ENCODE peak calls at places on chromosomes 1 and 21, in nine cellular contexts. K, S, X, Y, F, T, Z, A and R are unnamed samples. For H3K36me3, the result is how much of the 10 kb centered on the place peaks cover.

GRCh38 chr1:31723828-31724359 is 20.1 kb upstream of the COL16A1 start:
- DNase-seq in Y (no peak), S (peak), K (peak), F (peak), A (peak), T (peak), X (peak), Z (peak), R (no peak)

GRCh38 chr1:9730096-9730901 is 78.8 kb downstream of the PIK3CD start:
- DNase-seq in S (no peak), A (no peak), F (no peak), Y (no peak), Z (no peak), K (no peak), T (no peak), X (peak), R (peak)

GRCh38 chr1:160376525-160377131 is 9.8 kb downstream of the NHLH1 start:
- DNase-seq in T (peak), X (no peak), Z (peak), Y (no peak), S (peak), F (peak), A (peak), K (peak), R (no peak)

GRCh38 chr1:87159378-87159915 is 169.2 kb upstream of the LMO4 start:
- DNase-seq in F (no peak), X (no peak), Z (no peak), S (no peak), K (no peak), A (no peak), T (no peak), Y (no peak), R (no peak)

GRCh38 chr1:17829579-17829978 is 74.4 kb downstream of the ACTL8 start:
- DNase-seq in F (no peak), Z (no peak), K (no peak), S (no peak), Y (no peak), A (no peak), X (peak), T (no peak), R (no peak)

GRCh38 chr1:44717196-44717595 is 13.8 kb downstream of the RNU5D-1 start:
- DNase-seq in S (no peak), F (no peak), K (no peak), X (no peak), A (no peak), Z (no peak), T (no peak), Y (no peak), R (no peak)

GRCh38 chr1:119435061-119435460 is 20.1 kb downstream of the HSD3B2 start:
- DNase-seq in T (no peak), F (no peak), S (no peak), Y (no peak), A (no peak), X (no peak), Z (no peak), K (no peak), R (no peak)

GRCh38 chr1:85490270-85490669 is 25.3 kb upstream of the DDAH1 start:
- DNase-seq in Z (no peak), F (no peak), Y (no peak), K (no peak), S (no peak), T (no peak), A (no peak), X (no peak), R (no peak)

GRCh38 chr21:34313116-34313515 is 50.7 kb upstream of the KCNE2 start:
- DNase-seq in Y (no peak), Z (no peak), T (no peak), K (no peak), S (no peak), X (no peak), F (no peak), A (no peak), R (no peak)

GRCh38 chr1:145912128-145912641 is 2.3 kb upstream of the ITGA10 start:
- DNase-seq in A (no peak), Y (no peak), S (no peak), Z (no peak), K (no peak), T (no peak), F (no peak), X (no peak), R (no peak)

GRCh38 chr1:211698161-211699026 is 23.0 kb upstream of the NEK2 start:
- DNase-seq in A (peak), T (peak), F (peak), S (peak), Y (peak), K (peak), X (peak), Z (peak), R (peak)

GRCh38 chr21:15210235-15210678 is 145.5 kb upstream of the NRIP1 start:
- DNase-seq in Z (no peak), X (peak), F (no peak), Y (peak), S (no peak), A (peak), T (peak), K (peak), R (no peak)

GRCh38 chr21:32463367-32463766 is 50.9 kb downstream of the EVA1C start:
- DNase-seq in S (peak), T (no peak), X (no peak), F (peak), Z (no peak), A (no peak), K (no peak), Y (peak), R (no peak)

GRCh38 chr1:189977184-189977583 is 500.5 kb downstream of the BRINP3 start:
- DNase-seq in Z (no peak), X (no peak), Y (no peak), K (no peak), A (no peak), T (no peak), F (no peak), S (no peak), R (no peak)

GRCh38 chr1:11052839-11053757 is 6.1 kb upstream of the MASP2 start:
- DNase-seq in S (no peak), K (peak), Z (no peak), A (no peak), X (no peak), F (no peak), Y (no peak), T (no peak), R (no peak)

GRCh38 chr1:226510453-226510852 is 38.1 kb upstream of the STUM start:
- DNase-seq in F (no peak), A (no peak), Z (no peak), X (no peak), S (no peak), K (no peak), T (no peak), Y (no peak), R (no peak)

GRCh38 chr1:66355756-66356155 is 178.2 kb upstream of the SGIP1 start:
- DNase-seq in S (no peak), Z (no peak), T (no peak), K (no peak), A (no peak), F (no peak), Y (no peak), X (no peak), R (no peak)

GRCh38 chr1:11903210-11903609 is 23.0 kb downstream of the KIAA2013 start:
- DNase-seq in Z (no peak), K (no peak), T (no peak), X (no peak), A (no peak), S (no peak), F (no peak), Y (no peak), R (no peak)

GRCh38 chr21:42724226-42724920 is 71.0 kb downstream of the PDE9A start:
- DNase-seq in X (peak), Z (no peak), Y (no peak), T (peak), K (no peak), S (peak), F (peak), A (no peak), R (peak)

GRCh38 chr1:86394416-86394815 is 1.7 kb downstream of the ODF2L start:
- DNase-seq in F (no peak), S (no peak), X (no peak), T (no peak), A (no peak), Y (no peak), K (no peak), Z (no peak), R (no peak)

GRCh38 chr1:230760360-230760827 is 13.2 kb downstream of the CAPN9 start:
- DNase-seq in K (no peak), A (no peak), Z (peak), X (no peak), Y (no peak), S (no peak), F (no peak), T (peak), R (no peak)

GRCh38 chr21:42227909-42228708 is 9.2 kb downstream of the ABCG1 start:
- DNase-seq in T (peak), X (peak), Y (peak), Z (no peak), A (peak), S (peak), F (peak), K (peak), R (peak)

GRCh38 chr1:64663654-64664053 is 81.2 kb upstream of the RAVER2 start:
- DNase-seq in K (peak), Z (peak), S (no peak), T (peak), F (peak), Y (no peak), X (no peak), A (no peak), R (no peak)

GRCh38 chr1:21511579-21512522 is 2.6 kb downstream of the ALPL start:
- DNase-seq in Z (no peak), Y (peak), A (peak), X (peak), F (no peak), S (no peak), T (peak), K (peak), R (peak)

GRCh38 chr1:117174851-117175250 is 35.9 kb downstream of the VTCN1 start:
- DNase-seq in X (no peak), Y (no peak), S (no peak), F (no peak), T (no peak), Z (no peak), A (no peak), K (no peak), R (no peak)

GRCh38 chr1:15799004-15799867 is 8.2 kb downstream of the UQCRHL start:
- DNase-seq in T (peak), Y (peak), X (peak), F (peak), K (peak), Z (no peak), S (peak), A (peak), R (no peak)

GRCh38 chr1:43545321-43545685 is 14.6 kb downstream of the PTPRF start:
- DNase-seq in Y (no peak), A (no peak), T (no peak), F (no peak), K (no peak), Z (no peak), X (no peak), S (no peak), R (no peak)

GRCh38 chr1:147722114-147722513 is 38.3 kb downstream of the GJA5 start:
- DNase-seq in K (no peak), Z (no peak), X (no peak), A (no peak), F (no peak), T (no peak), Y (no peak), S (no peak), R (no peak)

GRCh38 chr1:43205671-43206070 is 33.5 kb downstream of the CFAP57 start:
- DNase-seq in Z (no peak), S (no peak), Y (no peak), T (no peak), F (no peak), K (no peak), X (no peak), A (no peak), R (no peak)

GRCh38 chr1:7437608-7438395 is 333.3 kb upstream of the VAMP3 start:
- DNase-seq in S (no peak), Y (no peak), X (no peak), F (no peak), A (no peak), Z (no peak), T (no peak), K (no peak), R (no peak)

GRCh38 chr1:211132681-211133392 is 1.1 kb downstream of the KCNH1 start:
- DNase-seq in X (no peak), T (no peak), F (no peak), Z (peak), S (no peak), K (no peak), A (no peak), Y (no peak), R (no peak)

GRCh38 chr1:230744382-230744781 is 2.8 kb upstream of the CAPN9 start:
- DNase-seq in K (no peak), Y (no peak), Z (no peak), F (no peak), X (no peak), T (no peak), A (no peak), S (no peak), R (no peak)

GRCh38 chr1:77406661-77407060 is 124.8 kb downstream of the AK5 start:
- DNase-seq in T (no peak), Z (no peak), X (no peak), S (no peak), Y (no peak), F (no peak), A (no peak), K (no peak), R (no peak)

GRCh38 chr1:117239467-117239866 is 28.7 kb upstream of the VTCN1 start:
- DNase-seq in S (no peak), X (no peak), K (no peak), Y (no peak), A (no peak), Z (no peak), T (no peak), F (no peak), R (no peak)

GRCh38 chr1:183300828-183301227 is 114.8 kb downstream of the LAMC2 start:
- DNase-seq in Z (no peak), A (no peak), T (no peak), Y (no peak), K (no peak), X (no peak), F (no peak), S (no peak), R (no peak)

GRCh38 chr1:109432336-109432735 is 6.1 kb upstream of the PSMA5 start:
- DNase-seq in X (no peak), T (no peak), Z (no peak), F (no peak), K (no peak), S (no peak), A (no peak), Y (no peak), R (no peak)

GRCh38 chr1:176897350-176898236 is 266.9 kb downstream of the ASTN1 start:
- DNase-seq in Y (no peak), K (peak), A (peak), T (peak), F (peak), X (peak), S (peak), Z (peak), R (peak)

GRCh38 chr1:50268049-50268448 is 155.2 kb downstream of the DMRTA2 start:
- DNase-seq in A (no peak), T (peak), X (no peak), Z (peak), K (no peak), Y (no peak), F (peak), S (no peak), R (no peak)

GRCh38 chr1:59509341-59509869 is 212.5 kb downstream of the FGGY start:
- DNase-seq in S (no peak), A (no peak), X (no peak), F (no peak), T (no peak), Z (no peak), K (no peak), Y (no peak), R (no peak)
- H3K4me3 ChIP-seq in S (no peak), A (no peak), X (no peak), F (no peak), T (no peak), Z (no peak), K (no peak), Y (no peak), R (no peak)

DNA sequence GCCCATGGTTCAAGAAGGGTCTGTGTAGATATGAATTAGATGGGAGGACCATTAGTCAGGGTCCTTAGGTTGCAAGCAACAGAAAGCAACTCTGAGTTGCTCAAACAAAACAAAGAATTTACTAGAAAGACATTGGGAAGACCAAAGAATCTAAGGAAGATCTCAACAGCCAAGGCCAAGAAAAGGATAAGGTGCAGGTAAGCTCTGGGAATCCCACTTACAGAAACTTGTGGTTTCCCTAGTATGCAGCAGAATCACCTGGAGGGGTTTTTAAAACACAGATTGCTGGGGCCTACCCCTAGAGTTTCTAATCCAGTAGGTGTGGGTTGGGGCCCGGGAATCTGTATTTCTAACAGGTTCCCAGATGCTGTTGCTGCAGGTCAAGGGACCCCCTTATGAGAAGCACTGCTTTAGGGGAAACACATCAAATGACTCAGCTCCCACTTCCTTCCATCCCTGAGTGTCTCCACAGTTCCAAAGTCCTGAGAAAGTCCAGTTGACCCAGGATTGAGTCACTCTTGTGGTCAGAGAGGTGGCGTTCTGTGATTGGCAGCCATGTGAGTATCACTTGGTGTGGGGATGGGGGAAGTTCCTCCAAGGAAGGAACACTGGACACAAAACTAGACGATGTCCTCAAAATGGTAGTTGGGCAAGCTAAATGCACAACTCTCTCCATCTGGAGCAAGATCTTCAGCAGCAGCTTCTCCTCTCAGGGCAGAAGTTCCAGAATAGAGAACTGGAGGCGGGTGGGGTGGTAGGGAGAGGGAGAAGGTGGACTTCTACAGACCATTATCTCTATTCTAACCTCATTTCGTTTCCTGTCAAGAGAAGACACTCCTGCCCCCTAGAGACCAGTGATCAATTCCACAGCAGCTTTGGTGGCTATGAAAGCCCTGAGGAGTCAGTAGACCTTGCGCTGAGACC is 24.2 kb upstream of the EYA3 start:
- DNase-seq in Z (no peak), S (no peak), T (peak), F (peak), K (peak), Y (no peak), A (no peak), X (peak), R (peak)
- TF ChIP-seq CTCF in Z (peak), S (no peak), T (no peak), F (peak), K (peak), Y (no peak), A (no peak), X (peak), R (no peak)

GRCh38 chr1:236552096-236552495 is 28.3 kb downstream of the LGALS8 start:
- DNase-seq in X (no peak), K (no peak), F (no peak), Y (no peak), A (no peak), T (no peak), Z (no peak), S (no peak), R (no peak)
- H3K36me3 ChIP-seq in X (under half), K (under half), F (half or more), Y (under half), A (under half), T (under half), Z (half or more), S (under half), R (under half)

GRCh38 chr1:172907834-172908326 is 142.9 kb downstream of the TNFSF18 start:
- DNase-seq in S (no peak), A (no peak), X (no peak), T (no peak), F (no peak), K (no peak), Y (no peak), Z (no peak), R (no peak)

GRCh38 chr1:172905452-172905851 is 145.3 kb downstream of the TNFSF18 start:
- DNase-seq in A (no peak), Z (no peak), K (no peak), F (no peak), Y (no peak), S (no peak), X (no peak), T (no peak), R (no peak)

GRCh38 chr1:172903581-172904220 is 147.0 kb downstream of the TNFSF18 start:
- DNase-seq in T (no peak), K (no peak), A (no peak), X (no peak), Z (no peak), F (no peak), Y (no peak), S (no peak), R (no peak)

GRCh38 chr1:172909606-172910326 is 141.0 kb downstream of the TNFSF18 start:
- DNase-seq in K (no peak), Y (no peak), S (no peak), X (no peak), T (no peak), F (no peak), Z (no peak), A (no peak), R (no peak)

GRCh38 chr1:172906778-172907592 is 143.8 kb downstream of the TNFSF18 start:
- DNase-seq in K (no peak), F (peak), X (peak), S (no peak), Z (no peak), Y (no peak), T (peak), A (no peak), R (no peak)
- H3K4me3 ChIP-seq in K (no peak), F (no peak), X (no peak), S (no peak), Z (no peak), Y (no peak), T (no peak), A (no peak), R (no peak)

GRCh38 chr1:103110701-103111100 is 2.4 kb upstream of the COL11A1 start:
- DNase-seq in K (no peak), F (no peak), S (no peak), X (no peak), Z (no peak), Y (no peak), A (no peak), T (no peak), R (no peak)

GRCh38 chr1:103107696-103108524 is at the start of gene COL11A1:
- DNase-seq in X (no peak), S (no peak), F (no peak), T (peak), K (no peak), Y (no peak), A (no peak), Z (peak), R (no peak)

GRCh38 chr1:103108525-103109150 is 316 bp upstream of the COL11A1 start:
- DNase-seq in Y (no peak), S (no peak), F (no peak), K (peak), A (peak), Z (peak), T (peak), X (no peak), R (peak)

GRCh38 chr1:103109291-103109920 is 1.1 kb upstream of the COL11A1 start:
- DNase-seq in S (no peak), A (no peak), Y (no peak), K (no peak), X (no peak), T (no peak), Z (peak), F (no peak), R (no peak)

DNA sequence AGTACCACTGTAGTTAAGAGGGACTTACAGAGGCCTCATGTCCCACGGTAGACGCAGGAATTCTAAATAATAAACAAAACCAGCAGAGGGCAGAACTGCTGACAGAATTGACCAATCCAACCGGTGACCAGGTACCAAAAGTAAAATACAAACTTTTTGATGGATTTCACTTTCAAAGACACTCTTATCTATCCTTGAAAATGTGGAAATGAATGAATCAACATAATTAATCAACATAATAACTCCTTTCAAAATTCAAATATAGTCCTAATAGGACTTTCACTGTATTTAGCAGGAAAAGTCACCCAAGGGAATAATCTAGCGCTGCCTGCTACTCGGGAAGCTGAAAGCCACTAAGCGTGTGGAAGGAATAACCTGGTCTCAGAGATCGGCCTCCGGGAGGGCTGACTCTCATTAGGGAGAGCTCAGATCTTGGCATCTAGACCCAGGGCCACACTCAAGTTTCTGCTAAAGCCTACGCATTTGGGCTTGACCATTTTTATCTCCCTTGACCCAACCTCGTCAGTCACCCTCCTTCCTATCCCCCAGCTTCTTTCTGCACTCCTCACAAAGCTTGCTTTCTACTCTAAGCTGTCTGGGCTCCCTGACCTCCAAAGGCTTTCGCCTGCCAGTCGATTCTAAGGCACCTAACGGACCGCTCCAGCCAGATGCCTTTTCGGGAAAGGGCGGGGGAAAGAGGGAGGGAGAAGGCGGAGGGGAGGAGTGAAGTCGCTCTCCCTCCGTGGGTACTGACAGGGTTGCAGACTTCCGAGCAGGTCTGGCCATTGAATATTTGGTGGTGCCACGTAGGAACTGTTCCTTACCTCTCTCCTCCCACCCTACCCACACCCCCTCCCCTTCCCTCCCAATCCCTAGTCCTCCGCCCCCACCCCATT is 1.6 kb downstream of the COL11A1 start:
- DNase-seq in Z (peak), F (peak), S (no peak), T (peak), X (no peak), A (peak), Y (no peak), K (peak), R (no peak)
- TF ChIP-seq CTCF in Z (peak), F (peak), S (peak), T (peak), X (peak), A (no peak), Y (no peak), K (peak), R (no peak)